ENCODE peak calls at places on chromosomes 1 and 21, in seven cellular contexts. S is foreskin keratinocyte, N is RWPE1, X is thoracic aorta, J is psoas muscle, B is keratinocyte, O is fibroblast of lung. Y is an unnamed sample.

GRCh38 chr1:156551866-156552265 is 20.5 kb downstream of the IQGAP3 start:
- DNase-seq in S (peak), N (peak), X (no peak), J (no peak), B (no peak), O (no peak), Y (no peak)

GRCh38 chr21:42465008-42465878 is 30.8 kb downstream of the RSPH1 start:
- DNase-seq in S (no peak), N (no peak), X (no peak), J (no peak), B (no peak), O (peak), Y (no peak)

GRCh38 chr1:237032029-237032428 is 10.0 kb upstream of the RYR2 start:
- DNase-seq in S (no peak), N (no peak), X (no peak), J (no peak), B (no peak), O (no peak), Y (no peak)

GRCh38 chr21:35831791-35832190 is 228.5 kb downstream of the SETD4 start:
- DNase-seq in S (no peak), N (no peak), X (no peak), J (no peak), B (no peak), O (no peak), Y (no peak)

GRCh38 chr21:34669149-34669879 is 520 bp downstream of the CLIC6 start:
- DNase-seq in S (no peak), N (no peak), X (no peak), J (peak), B (no peak), O (no peak), Y (no peak)

GRCh38 chr1:65250826-65251225 is 58.5 kb upstream of the DNAJC6 start:
- DNase-seq in S (peak), N (no peak), X (no peak), J (no peak), B (no peak), O (no peak), Y (no peak)

GRCh38 chr1:49864597-49864996 is 159.2 kb downstream of the AGBL4 start:
- DNase-seq in S (no peak), N (no peak), X (no peak), J (no peak), B (no peak), O (no peak), Y (no peak)

GRCh38 chr1:42922687-42923366 is 35.8 kb downstream of the SLC2A1 start:
- DNase-seq in S (peak), N (peak), X (no peak), J (no peak), B (no peak), O (peak), Y (no peak)

GRCh38 chr21:45617021-45617930 is 26.2 kb upstream of the PCBP3 start:
- DNase-seq in S (no peak), N (no peak), X (no peak), J (no peak), B (no peak), O (no peak), Y (no peak)

GRCh38 chr1:72892461-72892860 is 610.1 kb upstream of the NEGR1 start:
- DNase-seq in S (peak), N (peak), X (no peak), J (no peak), B (no peak), O (peak), Y (no peak)

GRCh38 chr1:162404550-162405160 is 7.3 kb downstream of the SH2D1B start:
- DNase-seq in S (peak), N (no peak), X (no peak), J (no peak), B (no peak), O (peak), Y (no peak)

GRCh38 chr1:167518331-167518700 is at the start of gene CD247:
- DNase-seq in S (no peak), N (no peak), X (no peak), J (no peak), B (no peak), O (no peak), Y (no peak)

GRCh38 chr1:23247276-23247675 is 30.0 kb upstream of the HTR1D start:
- DNase-seq in S (no peak), N (no peak), X (no peak), J (no peak), B (no peak), O (no peak), Y (no peak)

GRCh38 chr1:189323090-189323489 is 1154.6 kb downstream of the BRINP3 start:
- DNase-seq in S (no peak), N (no peak), X (no peak), J (no peak), B (no peak), O (peak), Y (no peak)

GRCh38 chr1:31801450-31801849 is 14.4 kb downstream of the SPOCD1 start:
- DNase-seq in S (no peak), N (no peak), X (no peak), J (no peak), B (no peak), O (no peak), Y (no peak)

GRCh38 chr1:6982860-6983259 is 197.6 kb downstream of the CAMTA1 start:
- DNase-seq in S (peak), N (peak), X (no peak), J (no peak), B (no peak), O (no peak), Y (no peak)

GRCh38 chr1:29556657-29557056 is 320.3 kb downstream of the PTPRU start:
- DNase-seq in S (no peak), N (no peak), X (no peak), J (no peak), B (no peak), O (no peak), Y (no peak)

GRCh38 chr1:2212167-2212541 is 16.0 kb upstream of the SKI start:
- DNase-seq in S (no peak), N (no peak), X (no peak), J (no peak), B (no peak), O (no peak), Y (no peak)

GRCh38 chr1:221373795-221374194 is 368.1 kb downstream of the DUSP10 start:
- DNase-seq in S (no peak), N (no peak), X (no peak), J (no peak), B (no peak), O (no peak), Y (no peak)

GRCh38 chr1:246001142-246001812 is 505.8 kb downstream of the SMYD3 start:
- DNase-seq in S (peak), N (no peak), X (no peak), J (no peak), B (no peak), O (peak), Y (peak)

GRCh38 chr21:35737899-35738341 is 322.4 kb downstream of the SETD4 start:
- DNase-seq in S (no peak), N (no peak), X (no peak), J (peak), B (no peak), O (peak), Y (no peak)

GRCh38 chr1:183328371-183328770 is 89.8 kb downstream of the NMNAT2 start:
- DNase-seq in S (no peak), N (no peak), X (no peak), J (no peak), B (no peak), O (no peak), Y (no peak)

GRCh38 chr21:43929217-43929971 is 64.4 kb downstream of the AGPAT3 start:
- DNase-seq in S (no peak), N (no peak), X (no peak), J (peak), B (no peak), O (no peak), Y (no peak)

GRCh38 chr1:183194527-183195145 is 8.6 kb downstream of the LAMC2 start:
- DNase-seq in S (no peak), N (no peak), X (no peak), J (no peak), B (no peak), O (peak), Y (no peak)

GRCh38 chr1:7450772-7451171 is 320.3 kb upstream of the VAMP3 start:
- DNase-seq in S (no peak), N (no peak), X (no peak), J (no peak), B (no peak), O (no peak), Y (no peak)

GRCh38 chr1:167462341-167462740 is 56.0 kb downstream of the CD247 start:
- DNase-seq in S (no peak), N (no peak), X (no peak), J (no peak), B (no peak), O (no peak), Y (no peak)

GRCh38 chr1:16250547-16251251 is 13.7 kb upstream of the CPLANE2 start:
- DNase-seq in S (no peak), N (no peak), X (no peak), J (no peak), B (no peak), O (peak), Y (no peak)

GRCh38 chr1:65344171-65344570 is 34.8 kb downstream of the DNAJC6 start:
- DNase-seq in S (peak), N (no peak), X (no peak), J (no peak), B (no peak), O (no peak), Y (no peak)

GRCh38 chr1:214727274-214727673 is 124.3 kb downstream of the CENPF start:
- DNase-seq in S (no peak), N (no peak), X (no peak), J (no peak), B (no peak), O (no peak), Y (no peak)
- H3K27ac ChIP-seq in S (no peak), N (no peak), X (no peak), J (no peak), B (no peak), O (no peak), Y (no peak)

DNA sequence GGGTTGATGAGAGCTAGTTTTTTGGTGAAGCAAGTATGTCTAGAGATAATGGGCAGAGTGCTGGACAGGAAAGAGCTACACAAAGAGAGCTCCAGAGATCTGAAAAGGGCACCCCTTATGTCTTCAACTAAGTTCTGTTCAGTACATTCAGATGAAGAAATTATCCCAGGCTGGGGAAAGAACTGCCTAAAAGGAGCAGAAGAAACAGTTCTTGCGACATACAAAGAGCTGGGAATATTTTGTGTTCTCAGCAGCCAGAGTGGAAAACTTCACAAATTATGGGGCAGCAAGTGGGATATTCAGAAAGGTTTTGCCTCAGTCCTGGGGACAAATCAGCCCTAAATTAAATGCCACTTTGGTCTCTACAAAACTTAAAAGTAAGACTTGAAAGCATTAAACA is 17.4 kb upstream of the CCN1 start:
- DNase-seq in S (no peak), N (no peak), X (no peak), J (no peak), B (no peak), O (no peak), Y (no peak)
- H3K27ac ChIP-seq in S (no peak), N (no peak), X (peak), J (no peak), B (no peak), O (no peak), Y (no peak)

DNA sequence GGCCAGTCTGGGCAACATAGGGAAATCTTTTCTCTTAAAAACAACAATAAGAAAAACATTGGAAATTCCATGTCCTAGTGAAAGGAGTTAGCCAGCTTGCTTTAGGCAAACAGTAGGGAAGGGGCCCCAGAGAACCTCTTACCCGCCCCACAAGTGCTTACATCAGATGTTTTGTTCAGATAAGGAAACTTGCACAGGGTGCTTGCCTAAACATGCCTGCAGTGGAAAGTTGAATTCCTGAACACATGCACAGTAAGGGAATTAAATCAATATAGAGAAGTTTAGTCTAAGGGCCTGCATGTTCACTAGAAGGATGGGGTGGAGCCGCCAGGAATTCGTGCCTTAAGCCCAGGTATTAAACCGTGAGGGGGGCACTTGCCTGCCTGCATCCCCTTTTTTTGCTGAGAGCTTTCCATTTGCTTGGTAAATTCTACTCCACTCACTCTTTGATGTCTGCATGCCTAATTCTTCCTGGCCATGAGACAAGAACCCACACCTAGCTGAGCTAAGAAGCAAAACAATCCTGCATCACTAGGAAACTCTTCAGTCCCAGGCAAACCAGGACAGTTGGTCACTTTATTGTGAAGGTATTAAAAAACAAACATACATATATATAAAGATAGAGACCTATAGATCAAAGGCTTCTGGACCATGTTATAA is 499.0 kb downstream of the SIPA1L2 start:
- DNase-seq in S (peak), N (peak), X (no peak), J (no peak), B (peak), O (no peak), Y (peak)
- H3K27ac ChIP-seq in S (peak), N (no peak), X (no peak), J (no peak), B (peak), O (no peak), Y (peak)

GRCh38 chr1:202505356-202505755 is 156.9 kb downstream of the PPP1R12B start:
- DNase-seq in S (peak), N (no peak), X (no peak), J (no peak), B (no peak), O (peak), Y (no peak)

GRCh38 chr1:202498542-202498941 is 150.0 kb downstream of the PPP1R12B start:
- DNase-seq in S (peak), N (no peak), X (no peak), J (no peak), B (no peak), O (no peak), Y (no peak)

DNA sequence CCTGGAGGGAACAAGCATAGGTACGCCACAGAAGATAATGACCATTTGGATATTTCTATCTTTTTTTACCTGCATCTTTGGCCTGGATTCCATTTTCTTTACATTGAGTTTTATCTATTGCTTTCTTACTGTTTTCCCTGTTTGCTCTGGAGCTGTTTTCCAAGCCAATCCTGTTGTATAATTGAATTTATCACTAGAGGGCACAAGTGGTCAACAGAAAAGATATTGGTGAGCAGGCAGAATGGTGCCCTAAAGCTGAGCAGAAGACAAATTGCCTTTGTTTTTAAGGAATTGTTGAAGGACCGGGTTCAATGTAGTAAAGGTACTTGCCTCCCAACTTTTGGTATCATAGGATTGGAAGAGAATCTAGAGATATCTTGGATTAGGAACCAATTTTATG is 152.8 kb downstream of the PPP1R12B start:
- DNase-seq in S (peak), N (peak), X (no peak), J (no peak), B (no peak), O (peak), Y (no peak)
- H3K27ac ChIP-seq in S (no peak), N (no peak), X (peak), J (no peak), B (no peak), O (no peak), Y (no peak)

GRCh38 chr1:27403931-27404330 is 11.5 kb downstream of the GPR3 start:
- DNase-seq in S (no peak), N (no peak), X (no peak), J (no peak), B (no peak), O (no peak), Y (no peak)
- H3K27ac ChIP-seq in S (no peak), N (peak), X (peak), J (peak), B (no peak), O (peak), Y (peak)

GRCh38 chr1:21291184-21291583 is 921 bp upstream of the ECE1 start:
- DNase-seq in S (no peak), N (no peak), X (no peak), J (no peak), B (no peak), O (no peak), Y (no peak)
- H3K27ac ChIP-seq in S (no peak), N (peak), X (peak), J (no peak), B (no peak), O (peak), Y (no peak)

GRCh38 chr1:12462586-12462985 is 155.4 kb downstream of the DHRS3 start:
- DNase-seq in S (no peak), N (no peak), X (no peak), J (no peak), B (no peak), O (no peak), Y (no peak)
- H3K27ac ChIP-seq in S (no peak), N (no peak), X (peak), J (no peak), B (no peak), O (no peak), Y (no peak)

GRCh38 chr1:39269791-39270342 is 65.4 kb downstream of the MACF1 start:
- DNase-seq in S (peak), N (no peak), X (no peak), J (no peak), B (no peak), O (no peak), Y (no peak)

GRCh38 chr1:39268112-39268581 is 63.7 kb downstream of the MACF1 start:
- DNase-seq in S (peak), N (no peak), X (peak), J (no peak), B (no peak), O (peak), Y (no peak)

GRCh38 chr1:39270368-39270767 is 65.9 kb downstream of the MACF1 start:
- DNase-seq in S (no peak), N (no peak), X (no peak), J (no peak), B (no peak), O (no peak), Y (no peak)

GRCh38 chr1:39269349-39269748 is 64.9 kb downstream of the MACF1 start:
- DNase-seq in S (no peak), N (no peak), X (no peak), J (no peak), B (no peak), O (no peak), Y (no peak)

DNA sequence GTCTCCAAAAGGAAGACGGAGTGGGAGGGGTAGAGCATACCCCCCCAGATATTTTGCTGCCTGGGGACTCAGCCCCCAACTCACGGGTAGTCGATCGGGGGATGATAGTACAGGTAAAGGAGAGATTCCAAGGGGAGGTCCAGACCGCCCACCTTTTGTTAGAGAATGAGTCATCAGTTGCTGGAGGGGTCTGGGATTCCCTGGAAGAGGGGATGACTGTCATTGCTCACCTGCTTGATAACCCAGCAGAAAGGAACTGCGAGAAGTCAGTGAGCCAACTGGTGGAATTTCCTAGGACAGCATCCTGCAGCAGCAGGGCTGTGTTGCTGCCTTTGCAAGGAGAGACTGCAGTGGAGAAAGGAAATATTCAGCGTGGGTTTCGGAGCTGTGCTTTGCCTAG is 64.4 kb downstream of the MACF1 start:
- DNase-seq in S (peak), N (no peak), X (no peak), J (no peak), B (no peak), O (peak), Y (no peak)
- H3K27ac ChIP-seq in S (peak), N (peak), X (peak), J (peak), B (peak), O (peak), Y (peak)

GRCh38 chr1:17679856-17680255 is 75.3 kb upstream of the ACTL8 start:
- DNase-seq in S (no peak), N (no peak), X (no peak), J (no peak), B (no peak), O (no peak), Y (no peak)

GRCh38 chr1:17680335-17680734 is 74.8 kb upstream of the ACTL8 start:
- DNase-seq in S (no peak), N (no peak), X (no peak), J (no peak), B (no peak), O (no peak), Y (no peak)

GRCh38 chr1:17684810-17685209 is 70.3 kb upstream of the ACTL8 start:
- DNase-seq in S (no peak), N (no peak), X (no peak), J (no peak), B (no peak), O (no peak), Y (no peak)

GRCh38 chr1:17683551-17683950 is 71.6 kb upstream of the ACTL8 start:
- DNase-seq in S (peak), N (no peak), X (no peak), J (no peak), B (no peak), O (no peak), Y (peak)

GRCh38 chr1:17682403-17682802 is 72.7 kb upstream of the ACTL8 start:
- DNase-seq in S (peak), N (no peak), X (no peak), J (no peak), B (no peak), O (no peak), Y (no peak)
- H3K27ac ChIP-seq in S (no peak), N (no peak), X (no peak), J (no peak), B (no peak), O (no peak), Y (no peak)